ENCODE peak calls at places on chromosomes 6 and 20, in six cellular contexts. R is GM12878, V is iPS DF 6.9, F is tibial nerve, Z is ovary, O is Caco-2. X is an unnamed sample.
A peak's percentile ranks its signal among the peaks of the same experiment; 100 is the strongest.

GRCh38 chr6:30544666-30545272 is 11.5 kb downstream of the GNL1 start:
- DNase-seq in R (no peak), V (no peak), F (no peak), Z (no peak), O (peak; percentile 43), X (peak; percentile 48)

GRCh38 chr20:43938932-43939761 is 24.5 kb downstream of the TOX2 start:
- DNase-seq in R (no peak), V (no peak), F (peak; percentile 60), Z (no peak), O (peak; percentile 38), X (peak; percentile 81)

GRCh38 chr20:63831696-63832686 is 927 bp upstream of the ZBTB46 start:
- DNase-seq in R (no peak), V (no peak), F (no peak), Z (peak; percentile 70), O (peak; percentile 82), X (no peak)

GRCh38 chr6:169859401-169859977 is 108.1 kb downstream of the ERMARD start:
- DNase-seq in R (no peak), V (no peak), F (no peak), Z (no peak), O (no peak), X (no peak)

GRCh38 chr6:90885611-90886056 is 298.8 kb upstream of the MAP3K7 start:
- DNase-seq in R (no peak), V (no peak), F (no peak), Z (no peak), O (no peak), X (no peak)

GRCh38 chr6:45759134-45759849 is 256.4 kb downstream of the CLIC5 start:
- DNase-seq in R (no peak), V (no peak), F (no peak), Z (no peak), O (no peak), X (no peak)

GRCh38 chr20:51188941-51189340 is 166.0 kb upstream of the KCNG1 start:
- DNase-seq in R (no peak), V (no peak), F (no peak), Z (no peak), O (no peak), X (no peak)

GRCh38 chr20:35560541-35560940 is 18.7 kb downstream of the ERGIC3 start:
- DNase-seq in R (no peak), V (no peak), F (no peak), Z (no peak), O (no peak), X (no peak)

GRCh38 chr6:6407061-6407723 is 86.7 kb upstream of the F13A1 start:
- DNase-seq in R (peak; percentile 97), V (no peak), F (no peak), Z (no peak), O (no peak), X (no peak)

GRCh38 chr6:95819939-95820338 is 195.8 kb upstream of the FUT9 start:
- DNase-seq in R (no peak), V (no peak), F (no peak), Z (no peak), O (no peak), X (no peak)

GRCh38 chr6:82362868-82363267 is 749 bp upstream of the TPBG start:
- DNase-seq in R (no peak), V (no peak), F (no peak), Z (no peak), O (no peak), X (no peak)

GRCh38 chr20:16785221-16785620 is 37.1 kb downstream of the OTOR start:
- DNase-seq in R (no peak), V (no peak), F (no peak), Z (no peak), O (no peak), X (no peak)

GRCh38 chr6:136772685-136773472 is 19.4 kb downstream of the MAP3K5 start:
- DNase-seq in R (peak; percentile 93), V (no peak), F (peak; percentile 43), Z (peak; percentile 47), O (no peak), X (no peak)

GRCh38 chr6:13696226-13696625 is 15.4 kb downstream of the RANBP9 start:
- DNase-seq in R (no peak), V (no peak), F (no peak), Z (no peak), O (no peak), X (no peak)

GRCh38 chr20:10447028-10447427 is 11.9 kb downstream of the SLX4IP start:
- DNase-seq in R (peak; percentile 92), V (no peak), F (no peak), Z (no peak), O (no peak), X (peak; percentile 67)

GRCh38 chr6:168403370-168404005 is 37.5 kb upstream of the SMOC2 start:
- DNase-seq in R (no peak), V (no peak), F (no peak), Z (no peak), O (no peak), X (no peak)

GRCh38 chr20:33862709-33863403 is 51.7 kb downstream of the CHMP4B start:
- DNase-seq in R (no peak), V (peak; percentile 31), F (peak; percentile 44), Z (peak; percentile 69), O (peak; percentile 77), X (no peak)

GRCh38 chr6:141598487-141598886 is 534.2 kb upstream of the GJE1 start:
- DNase-seq in R (no peak), V (no peak), F (no peak), Z (no peak), O (no peak), X (no peak)

GRCh38 chr20:47198254-47198671 is 158.2 kb downstream of the ZMYND8 start:
- DNase-seq in R (peak; percentile 27), V (no peak), F (no peak), Z (no peak), O (no peak), X (no peak)

GRCh38 chr20:23161968-23162696 is 76.0 kb upstream of the CD93 start:
- DNase-seq in R (no peak), V (no peak), F (peak; percentile 90), Z (peak; percentile 73), O (no peak), X (no peak)

GRCh38 chr6:36350681-36351091 is 14.0 kb upstream of the BNIP5 start:
- DNase-seq in R (no peak), V (no peak), F (no peak), Z (peak; percentile 79), O (peak; percentile 12), X (no peak)

GRCh38 chr20:51554538-51555165 is 12.1 kb upstream of the NFATC2 start:
- DNase-seq in R (no peak), V (no peak), F (no peak), Z (no peak), O (no peak), X (no peak)

GRCh38 chr6:166538297-166539010 is 48.0 kb downstream of the RAMACL start:
- DNase-seq in R (no peak), V (no peak), F (no peak), Z (no peak), O (no peak), X (no peak)

GRCh38 chr6:166533205-166533824 is 53.2 kb downstream of the RAMACL start:
- DNase-seq in R (no peak), V (no peak), F (no peak), Z (no peak), O (no peak), X (no peak)

GRCh38 chr6:166530211-166531045 is 56.0 kb downstream of the RAMACL start:
- DNase-seq in R (no peak), V (no peak), F (no peak), Z (no peak), O (no peak), X (peak; percentile 84)

GRCh38 chr6:166532302-166532701 is 54.2 kb downstream of the RAMACL start:
- DNase-seq in R (no peak), V (no peak), F (no peak), Z (no peak), O (no peak), X (no peak)

GRCh38 chr6:166534658-166535406 is 51.6 kb downstream of the RAMACL start:
- DNase-seq in R (no peak), V (no peak), F (no peak), Z (no peak), O (no peak), X (no peak)
- H3K4me1 ChIP-seq in R (no peaks in the 10 kb centered on the region), V (peaks cover 4% of the 10 kb centered on the region), F (no peaks in the 10 kb centered on the region), Z (no peaks in the 10 kb centered on the region), O (no peaks in the 10 kb centered on the region), X (no peaks in the 10 kb centered on the region)

GRCh38 chr6:41161380-41161779 is 1.5 kb downstream of the TREM2 start:
- DNase-seq in R (no peak), V (no peak), F (no peak), Z (no peak), O (no peak), X (no peak)

GRCh38 chr6:41162687-41163418 is at the start of gene TREM2:
- DNase-seq in R (no peak), V (no peak), F (no peak), Z (no peak), O (no peak), X (no peak)

GRCh38 chr6:41163419-41163717 is 452 bp upstream of the TREM2 start:
- DNase-seq in R (no peak), V (no peak), F (no peak), Z (no peak), O (no peak), X (no peak)

GRCh38 chr6:41160933-41161332 is 2.0 kb downstream of the TREM2 start:
- DNase-seq in R (no peak), V (no peak), F (no peak), Z (no peak), O (no peak), X (no peak)

GRCh38 chr6:41161851-41162552 is 914 bp downstream of the TREM2 start:
- DNase-seq in R (no peak), V (no peak), F (no peak), Z (no peak), O (no peak), X (no peak)
- H3K4me1 ChIP-seq in R (no peaks in the 10 kb centered on the region), V (no peaks in the 10 kb centered on the region), F (no peaks in the 10 kb centered on the region), Z (no peaks in the 10 kb centered on the region), O (no peaks in the 10 kb centered on the region), X (no peaks in the 10 kb centered on the region)

DNA sequence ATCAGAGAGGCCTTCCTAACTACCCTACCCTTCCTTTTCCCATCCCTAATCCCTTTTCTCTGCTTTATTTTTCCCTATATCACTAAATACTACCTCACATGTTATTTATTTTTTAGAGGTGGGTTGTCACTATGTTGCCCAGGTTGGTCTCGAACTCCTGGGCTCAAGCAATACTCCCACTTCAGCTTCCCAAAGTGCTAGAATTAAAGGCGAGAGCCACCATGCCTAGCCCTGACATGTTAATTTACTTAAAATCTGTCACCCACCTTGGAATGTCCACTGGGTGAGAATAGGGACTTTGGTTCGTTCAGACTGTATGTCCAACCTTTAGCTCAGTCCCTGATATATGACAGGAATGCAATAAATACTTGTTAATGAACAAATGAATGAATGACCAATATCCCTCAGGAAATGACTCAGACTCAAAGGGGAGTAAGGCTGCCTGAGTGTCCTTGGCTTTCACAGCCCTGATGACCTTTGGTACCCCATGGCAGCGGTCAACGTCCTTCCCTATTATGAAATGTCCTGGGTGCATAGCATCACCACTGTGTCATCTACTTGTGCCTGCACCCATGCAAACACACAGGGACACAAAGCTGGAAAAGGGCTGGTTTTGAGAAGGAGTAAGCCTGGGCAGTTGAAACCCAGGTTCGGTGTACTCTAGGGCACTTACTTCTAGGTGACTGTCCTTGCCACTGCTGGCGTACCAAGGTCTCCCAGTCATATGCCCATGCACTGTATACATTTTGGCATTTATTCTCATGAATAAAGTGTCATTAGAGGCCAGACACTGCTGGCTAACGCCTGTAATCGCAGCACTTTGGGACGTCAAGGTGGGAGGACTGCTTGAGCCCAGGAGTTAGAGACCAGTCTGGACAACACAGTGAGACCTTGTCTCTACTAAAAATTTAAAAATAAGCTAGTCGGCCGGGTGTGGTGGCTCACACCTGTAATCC is 26.5 kb downstream of the BCL2L1 start:
- DNase-seq in R (no peak), V (no peak), F (no peak), Z (no peak), O (peak; percentile 92), X (peak; percentile 100)
- H3K4me1 ChIP-seq in R (peaks cover 29% of the 10 kb centered on the region), V (peaks cover 3% of the 10 kb centered on the region), F (peaks cover 63% of the 10 kb centered on the region), Z (peaks cover 13% of the 10 kb centered on the region), O (peaks cover 90% of the 10 kb centered on the region), X (peaks cover 52% of the 10 kb centered on the region)

GRCh38 chr20:53899351-53900167 is 170.8 kb downstream of the BCAS1 start:
- DNase-seq in R (peak; percentile 95), V (no peak), F (no peak), Z (no peak), O (no peak), X (peak; percentile 87)
- H3K4me1 ChIP-seq in R (peaks cover 39% of the 10 kb centered on the region), V (peaks cover 2% of the 10 kb centered on the region), F (peaks cover 15% of the 10 kb centered on the region), Z (no peaks in the 10 kb centered on the region), O (peaks cover 19% of the 10 kb centered on the region), X (peaks cover 61% of the 10 kb centered on the region)

X was measured in Panc1.